ENCODE peak calls at places on chromosomes 5 and 9, in five cellular contexts. One of them, this sample, is unnamed.

GRCh38 chr9:103586721-103587120 is 507.4 kb upstream of the SMC2 start:
- DNase-seq in lower lobe of right lung: no peak
- DNase-seq in tibial artery: no peak
- DNase-seq in K562: no peak
- DNase-seq in keratinocyte: no peak
- DNase-seq in this sample: no peak

GRCh38 chr9:84271887-84272556 is 68.5 kb downstream of the SLC28A3 start:
- DNase-seq in lower lobe of right lung: no peak
- DNase-seq in tibial artery: no peak
- DNase-seq in K562: no peak
- DNase-seq in keratinocyte: no peak
- DNase-seq in this sample: no peak

GRCh38 chr5:93336330-93337110 is 244.5 kb downstream of the NR2F1-AS1 start:
- DNase-seq in lower lobe of right lung: no peak
- DNase-seq in tibial artery: no peak
- DNase-seq in K562: no peak
- DNase-seq in keratinocyte: no peak
- DNase-seq in this sample: peak

GRCh38 chr5:132053483-132053882 is 7.0 kb upstream of the IL3 start:
- DNase-seq in lower lobe of right lung: no peak
- DNase-seq in tibial artery: no peak
- DNase-seq in K562: no peak
- DNase-seq in keratinocyte: no peak
- DNase-seq in this sample: no peak

GRCh38 chr5:55903121-55903701 is 52.1 kb downstream of the IL31RA start:
- DNase-seq in lower lobe of right lung: no peak
- DNase-seq in tibial artery: no peak
- DNase-seq in K562: no peak
- DNase-seq in keratinocyte: no peak
- DNase-seq in this sample: peak

GRCh38 chr5:38723423-38723822 is 122.4 kb upstream of the OSMR start:
- DNase-seq in lower lobe of right lung: no peak
- DNase-seq in tibial artery: no peak
- DNase-seq in K562: no peak
- DNase-seq in keratinocyte: no peak
- DNase-seq in this sample: no peak

GRCh38 chr9:131593936-131594665 is 48.8 kb downstream of the PRRT1B start:
- DNase-seq in lower lobe of right lung: no peak
- DNase-seq in tibial artery: no peak
- DNase-seq in K562: no peak
- DNase-seq in keratinocyte: no peak
- DNase-seq in this sample: no peak

GRCh38 chr5:65722575-65723424 is 795 bp downstream of the NLN start:
- DNase-seq in lower lobe of right lung: no peak
- DNase-seq in tibial artery: no peak
- DNase-seq in K562: peak
- DNase-seq in keratinocyte: no peak
- DNase-seq in this sample: peak

GRCh38 chr5:78956901-78957300 is 28.2 kb downstream of the ARSB start:
- DNase-seq in lower lobe of right lung: no peak
- DNase-seq in tibial artery: no peak
- DNase-seq in K562: no peak
- DNase-seq in keratinocyte: no peak
- DNase-seq in this sample: no peak

GRCh38 chr5:41517909-41518308 is 7.5 kb upstream of the PLCXD3 start:
- DNase-seq in lower lobe of right lung: no peak
- DNase-seq in tibial artery: no peak
- DNase-seq in K562: no peak
- DNase-seq in keratinocyte: no peak
- DNase-seq in this sample: peak

GRCh38 chr9:73118898-73119554 is 32.6 kb upstream of the ANXA1 start:
- DNase-seq in lower lobe of right lung: no peak
- DNase-seq in tibial artery: no peak
- DNase-seq in K562: no peak
- DNase-seq in keratinocyte: peak
- DNase-seq in this sample: peak

GRCh38 chr9:110161940-110162339 is 46.0 kb downstream of the C9orf152 start:
- DNase-seq in lower lobe of right lung: no peak
- DNase-seq in tibial artery: no peak
- DNase-seq in K562: no peak
- DNase-seq in keratinocyte: no peak
- DNase-seq in this sample: no peak

GRCh38 chr9:137186385-137186784 is 2.0 kb downstream of the ANAPC2 start:
- DNase-seq in lower lobe of right lung: no peak
- DNase-seq in tibial artery: no peak
- DNase-seq in K562: no peak
- DNase-seq in keratinocyte: no peak
- DNase-seq in this sample: no peak

GRCh38 chr5:177361418-177362101 is 3.8 kb downstream of the RGS14 start:
- DNase-seq in lower lobe of right lung: peak
- DNase-seq in tibial artery: no peak
- DNase-seq in K562: no peak
- DNase-seq in keratinocyte: no peak
- DNase-seq in this sample: no peak

GRCh38 chr5:177362102-177362868 is 4.6 kb downstream of the RGS14 start:
- DNase-seq in lower lobe of right lung: peak
- DNase-seq in tibial artery: no peak
- DNase-seq in K562: no peak
- DNase-seq in keratinocyte: no peak
- DNase-seq in this sample: peak

GRCh38 chr5:177364159-177364962 is 6.6 kb downstream of the RGS14 start:
- DNase-seq in lower lobe of right lung: peak
- DNase-seq in tibial artery: no peak
- DNase-seq in K562: no peak
- DNase-seq in keratinocyte: no peak
- DNase-seq in this sample: peak

GRCh38 chr5:177363565-177363964 is 5.8 kb downstream of the RGS14 start:
- DNase-seq in lower lobe of right lung: peak
- DNase-seq in tibial artery: no peak
- DNase-seq in K562: no peak
- DNase-seq in keratinocyte: no peak
- DNase-seq in this sample: no peak

DNA sequence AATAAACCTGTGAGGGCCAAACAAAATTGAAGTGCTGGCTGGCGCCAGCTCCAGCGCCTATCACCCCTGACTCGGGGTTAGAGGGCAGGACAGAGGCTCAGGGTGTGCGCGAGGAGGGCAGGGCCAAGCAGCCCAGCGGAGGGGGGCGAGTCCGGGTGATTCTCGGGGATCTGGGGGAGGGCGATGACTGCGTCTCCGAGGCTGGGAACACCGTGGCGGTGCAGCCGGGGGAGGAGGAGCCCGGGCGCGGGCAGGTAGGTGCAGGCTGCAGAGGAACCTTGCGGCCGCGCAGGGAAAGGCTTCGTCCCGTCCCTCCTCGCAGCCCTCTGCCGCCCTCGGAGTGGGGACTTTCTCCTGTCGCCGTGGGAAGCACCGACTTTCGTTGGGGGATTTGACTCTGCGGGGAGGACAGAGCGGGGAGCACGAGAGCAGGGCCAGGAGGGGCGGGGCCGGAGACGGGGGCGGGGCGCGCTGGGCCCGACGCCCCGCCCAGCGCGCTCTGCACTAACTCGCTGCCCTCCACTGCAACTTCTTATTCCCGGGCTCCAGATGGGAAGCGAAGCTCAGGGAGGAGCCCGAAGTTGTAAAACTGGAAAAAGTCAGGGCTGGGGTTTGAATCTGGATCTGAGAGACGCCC is 5.3 kb downstream of the RGS14 start:
- DNase-seq in lower lobe of right lung: peak
- DNase-seq in tibial artery: no peak
- DNase-seq in K562: peak
- DNase-seq in keratinocyte: no peak
- DNase-seq in this sample: peak
- TF ChIP-seq CTCF in lower lobe of right lung: no peak
- TF ChIP-seq CTCF in tibial artery: no peak
- TF ChIP-seq CTCF in K562: no peak
- TF ChIP-seq CTCF in keratinocyte: peak
- TF ChIP-seq CTCF in this sample: no peak

DNA sequence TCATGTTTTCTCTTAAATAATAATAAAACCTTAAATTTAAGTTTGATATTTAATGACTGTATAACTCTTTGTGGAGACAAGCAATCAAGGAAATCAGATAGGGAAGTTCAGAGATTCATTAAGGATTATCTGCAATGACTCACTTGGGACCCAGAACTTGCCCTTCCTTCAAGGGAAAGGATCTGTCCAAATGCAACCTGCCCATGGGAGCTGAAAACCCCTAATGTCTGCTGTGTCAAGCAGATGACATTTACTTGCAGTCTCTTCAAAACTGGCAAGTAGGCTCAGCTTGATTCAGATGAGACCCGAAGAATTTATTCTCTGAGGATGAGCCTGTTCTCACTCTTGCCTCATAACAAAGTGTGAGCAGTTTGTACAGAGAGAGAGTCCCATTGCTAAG is 1577.6 kb downstream of the EFNA5 start:
- DNase-seq in lower lobe of right lung: no peak
- DNase-seq in tibial artery: no peak
- DNase-seq in K562: no peak
- DNase-seq in keratinocyte: no peak
- DNase-seq in this sample: peak
- TF ChIP-seq CTCF in lower lobe of right lung: no peak
- TF ChIP-seq CTCF in tibial artery: no peak
- TF ChIP-seq CTCF in K562: no peak
- TF ChIP-seq CTCF in keratinocyte: no peak
- TF ChIP-seq CTCF in this sample: no peak

GRCh38 chr5:165161204-165161603 is 1655.8 kb downstream of the MAT2B start:
- DNase-seq in lower lobe of right lung: no peak
- DNase-seq in tibial artery: no peak
- DNase-seq in K562: no peak
- DNase-seq in keratinocyte: no peak
- DNase-seq in this sample: no peak
- TF ChIP-seq CTCF in lower lobe of right lung: peak
- TF ChIP-seq CTCF in tibial artery: no peak
- TF ChIP-seq CTCF in K562: no peak
- TF ChIP-seq CTCF in keratinocyte: peak
- TF ChIP-seq CTCF in this sample: no peak

GRCh38 chr5:123116757-123117156 is 27.7 kb downstream of the PRDM6 start:
- DNase-seq in lower lobe of right lung: no peak
- DNase-seq in tibial artery: no peak
- DNase-seq in K562: no peak
- DNase-seq in keratinocyte: no peak
- DNase-seq in this sample: no peak

GRCh38 chr5:123119334-123119986 is 30.4 kb downstream of the PRDM6 start:
- DNase-seq in lower lobe of right lung: peak
- DNase-seq in tibial artery: no peak
- DNase-seq in K562: peak
- DNase-seq in keratinocyte: no peak
- DNase-seq in this sample: no peak

GRCh38 chr5:123122273-123122672 is 33.2 kb downstream of the PRDM6 start:
- DNase-seq in lower lobe of right lung: no peak
- DNase-seq in tibial artery: no peak
- DNase-seq in K562: no peak
- DNase-seq in keratinocyte: no peak
- DNase-seq in this sample: no peak

GRCh38 chr5:123117989-123118388 is 28.9 kb downstream of the PRDM6 start:
- DNase-seq in lower lobe of right lung: no peak
- DNase-seq in tibial artery: no peak
- DNase-seq in K562: no peak
- DNase-seq in keratinocyte: no peak
- DNase-seq in this sample: peak

DNA sequence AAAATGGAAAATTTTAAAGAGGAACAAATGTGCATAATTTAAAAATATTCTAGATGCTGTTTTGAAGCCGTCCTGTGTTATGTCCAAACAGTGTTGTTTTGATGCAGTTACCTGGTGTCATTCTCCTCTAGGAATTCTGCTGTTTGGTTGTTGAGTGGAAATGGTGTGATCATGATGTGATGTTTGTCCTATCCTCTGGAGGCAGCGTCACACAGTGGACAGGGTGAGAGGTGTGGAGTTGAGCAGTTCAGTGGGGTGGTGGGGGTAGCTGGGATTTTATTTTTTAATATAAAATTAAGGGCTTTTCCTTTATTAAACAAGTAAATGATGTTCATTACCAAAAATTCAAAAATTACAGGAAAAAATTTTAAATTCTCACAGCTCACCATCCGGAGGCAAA is 31.2 kb downstream of the PRDM6 start:
- DNase-seq in lower lobe of right lung: no peak
- DNase-seq in tibial artery: no peak
- DNase-seq in K562: peak
- DNase-seq in keratinocyte: no peak
- DNase-seq in this sample: no peak
- TF ChIP-seq CTCF in lower lobe of right lung: no peak
- TF ChIP-seq CTCF in tibial artery: peak
- TF ChIP-seq CTCF in K562: peak
- TF ChIP-seq CTCF in keratinocyte: peak
- TF ChIP-seq CTCF in this sample: peak

GRCh38 chr5:145990077-145990653 is 53.8 kb downstream of the SH3RF2 start:
- DNase-seq in lower lobe of right lung: no peak
- DNase-seq in tibial artery: no peak
- DNase-seq in K562: no peak
- DNase-seq in keratinocyte: no peak
- DNase-seq in this sample: no peak
- TF ChIP-seq CTCF in lower lobe of right lung: no peak
- TF ChIP-seq CTCF in tibial artery: no peak
- TF ChIP-seq CTCF in K562: no peak
- TF ChIP-seq CTCF in keratinocyte: no peak
- TF ChIP-seq CTCF in this sample: no peak

GRCh38 chr5:44862808-44863207 is 54.1 kb downstream of the MRPS30 start:
- DNase-seq in lower lobe of right lung: no peak
- DNase-seq in tibial artery: no peak
- DNase-seq in K562: no peak
- DNase-seq in keratinocyte: no peak
- DNase-seq in this sample: peak
- TF ChIP-seq CTCF in lower lobe of right lung: peak
- TF ChIP-seq CTCF in tibial artery: no peak
- TF ChIP-seq CTCF in K562: no peak
- TF ChIP-seq CTCF in keratinocyte: peak
- TF ChIP-seq CTCF in this sample: peak

This sample was measured in bronchial epithelial cell.